ENCODE peak calls at places on chromosome X, in seven cellular contexts. Q is cardiac muscle cell, T is left ventricle myocardium inferior, M is HL-60, N is choroid plexus epithelial cell, F is bronchial epithelial cell, G is mucosa of descending colon. W is an unnamed sample.

GRCh38 chrX:10089378-10089795 is 67.4 kb upstream of the CLCN4 start:
- DNase-seq in Q (peak), T (no peak), M (no peak), N (no peak), F (peak), G (no peak), W (no peak)

GRCh38 chrX:49155243-49155899 is 7.2 kb upstream of the MAGIX start:
- DNase-seq in Q (peak), T (no peak), M (no peak), N (peak), F (peak), G (peak), W (peak)

GRCh38 chrX:23901805-23902204 is 5.9 kb downstream of the APOO start:
- DNase-seq in Q (peak), T (no peak), M (peak), N (peak), F (peak), G (peak), W (peak)

GRCh38 chrX:45517090-45517973 is 316.7 kb upstream of the DIPK2B start:
- DNase-seq in Q (peak), T (no peak), M (no peak), N (peak), F (peak), G (no peak), W (peak)

GRCh38 chrX:84047339-84047738 is 140.7 kb downstream of the RPS6KA6 start:
- DNase-seq in Q (no peak), T (no peak), M (no peak), N (no peak), F (no peak), G (no peak), W (no peak)

GRCh38 chrX:34918091-34918736 is 24.4 kb upstream of the FAM47B start:
- DNase-seq in Q (peak), T (no peak), M (no peak), N (peak), F (peak), G (no peak), W (no peak)

GRCh38 chrX:104195489-104196084 is 29.3 kb downstream of the FAM199X start:
- DNase-seq in Q (peak), T (no peak), M (no peak), N (peak), F (peak), G (peak), W (peak)

GRCh38 chrX:115173181-115173580 is 16.0 kb upstream of the RBMXL3 start:
- DNase-seq in Q (no peak), T (no peak), M (no peak), N (no peak), F (no peak), G (no peak), W (no peak)

GRCh38 chrX:53089224-53089842 is 4.6 kb upstream of the KANTR start:
- DNase-seq in Q (peak), T (peak), M (peak), N (peak), F (peak), G (peak), W (peak)

GRCh38 chrX:131724292-131724691 is 180.4 kb downstream of the OR13H1 start:
- DNase-seq in Q (no peak), T (no peak), M (no peak), N (no peak), F (no peak), G (no peak), W (no peak)

GRCh38 chrX:111102636-111103035 is 6.6 kb downstream of the PAK3 start:
- DNase-seq in Q (no peak), T (no peak), M (no peak), N (no peak), F (no peak), G (no peak), W (no peak)

GRCh38 chrX:111098874-111099273 is 2.9 kb downstream of the PAK3 start:
- DNase-seq in Q (peak), T (no peak), M (peak), N (peak), F (no peak), G (peak), W (peak)

GRCh38 chrX:111100191-111100590 is 4.2 kb downstream of the PAK3 start:
- DNase-seq in Q (peak), T (no peak), M (peak), N (peak), F (peak), G (peak), W (peak)

GRCh38 chrX:111101580-111101979 is 5.6 kb downstream of the PAK3 start:
- DNase-seq in Q (no peak), T (no peak), M (no peak), N (no peak), F (no peak), G (no peak), W (no peak)

GRCh38 chrX:111103246-111103645 is 7.3 kb downstream of the PAK3 start:
- DNase-seq in Q (no peak), T (no peak), M (no peak), N (no peak), F (no peak), G (no peak), W (no peak)
- TF ChIP-seq CTCF in Q (no peak), T (no peak), M (no peak), N (no peak), F (no peak), G (no peak), W (no peak)

GRCh38 chrX:138710866-138711331 is 618 bp downstream of the FGF13 start:
- DNase-seq in Q (no peak), T (peak), M (no peak), N (no peak), F (no peak), G (no peak), W (peak)
- H3K4me3 ChIP-seq in Q (peak), T (peak), M (no peak), N (no peak), F (no peak), G (no peak), W (peak)

DNA sequence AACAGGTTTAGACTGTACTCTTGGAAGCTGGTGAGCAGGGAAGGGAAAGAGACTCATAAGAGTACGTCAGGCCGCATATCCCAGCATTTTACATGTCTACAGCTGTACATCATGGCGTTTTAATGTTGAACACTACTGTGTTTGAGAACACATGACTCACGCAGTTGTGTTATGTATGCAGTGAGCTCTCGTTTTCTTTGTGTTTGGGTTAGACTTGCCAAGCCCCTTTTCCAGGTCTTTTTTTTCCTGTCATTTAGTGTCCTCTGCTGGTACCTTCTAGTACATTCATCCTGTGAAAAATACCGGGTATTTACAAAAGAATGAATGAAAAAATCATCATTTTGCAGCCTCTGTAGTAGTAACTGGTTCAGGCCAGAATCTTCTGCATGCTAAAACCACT is 35.3 kb downstream of the SMS start:
- DNase-seq in Q (peak), T (no peak), M (no peak), N (peak), F (peak), G (no peak), W (peak)
- TF ChIP-seq CTCF in Q (peak), T (peak), M (no peak), N (peak), F (no peak), G (no peak), W (peak)

DNA sequence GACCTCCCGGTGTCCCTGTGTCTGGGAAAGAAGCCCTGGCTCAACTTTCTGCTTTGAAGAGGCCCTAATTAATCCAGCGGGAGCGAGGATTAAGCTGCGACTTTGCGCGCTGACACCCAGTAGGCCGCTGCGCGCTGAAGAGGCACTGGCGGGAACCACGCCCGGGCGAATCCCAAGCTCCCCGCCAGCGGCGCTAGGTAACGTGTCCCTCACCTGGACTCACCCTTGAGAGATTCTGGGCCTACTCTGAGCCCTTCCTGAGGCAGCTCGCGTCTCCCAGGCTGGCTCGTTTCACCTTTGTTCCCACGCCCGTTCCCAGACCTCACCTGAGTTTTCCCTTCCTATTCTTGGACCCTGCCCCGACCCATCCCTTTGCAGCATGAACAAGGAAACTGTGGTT is 616 bp upstream of the KLHL34 start:
- DNase-seq in Q (no peak), T (no peak), M (no peak), N (no peak), F (no peak), G (peak), W (no peak)
- H3K4me3 ChIP-seq in Q (peak), T (peak), M (no peak), N (no peak), F (no peak), G (no peak), W (no peak)

DNA sequence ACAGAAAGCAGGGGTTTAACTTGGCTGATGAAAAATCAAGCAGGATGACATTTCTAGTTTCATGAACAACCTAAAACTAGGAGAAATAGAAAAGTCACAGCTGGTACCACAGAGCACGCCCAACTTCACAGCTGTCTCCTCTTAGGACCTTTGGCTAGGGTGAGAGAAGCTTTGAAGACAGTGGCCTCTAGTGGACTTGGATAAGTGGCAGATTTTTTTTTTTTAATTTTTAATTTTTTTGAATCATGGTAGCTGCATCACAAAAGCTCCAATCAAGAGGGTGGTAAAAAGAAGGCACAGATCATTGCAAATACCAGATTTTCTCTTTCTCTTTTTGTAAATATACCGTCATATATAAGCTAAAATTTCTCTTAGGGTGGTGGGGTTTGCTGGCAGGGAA is 20.2 kb upstream of the MAP3K15 start:
- DNase-seq in Q (peak), T (no peak), M (no peak), N (peak), F (peak), G (no peak), W (peak)
- TF ChIP-seq CTCF in Q (peak), T (peak), M (no peak), N (peak), F (peak), G (no peak), W (peak)

GRCh38 chrX:109830157-109830703 is 97.2 kb upstream of the ACSL4 start:
- DNase-seq in Q (no peak), T (no peak), M (no peak), N (no peak), F (no peak), G (no peak), W (no peak)

GRCh38 chrX:109830704-109831206 is 97.7 kb upstream of the ACSL4 start:
- DNase-seq in Q (peak), T (no peak), M (peak), N (peak), F (peak), G (no peak), W (no peak)

GRCh38 chrX:109822861-109823260 is 89.8 kb upstream of the ACSL4 start:
- DNase-seq in Q (no peak), T (no peak), M (no peak), N (no peak), F (no peak), G (no peak), W (peak)

GRCh38 chrX:109827772-109828171 is 94.7 kb upstream of the ACSL4 start:
- DNase-seq in Q (no peak), T (no peak), M (no peak), N (no peak), F (no peak), G (no peak), W (no peak)

DNA sequence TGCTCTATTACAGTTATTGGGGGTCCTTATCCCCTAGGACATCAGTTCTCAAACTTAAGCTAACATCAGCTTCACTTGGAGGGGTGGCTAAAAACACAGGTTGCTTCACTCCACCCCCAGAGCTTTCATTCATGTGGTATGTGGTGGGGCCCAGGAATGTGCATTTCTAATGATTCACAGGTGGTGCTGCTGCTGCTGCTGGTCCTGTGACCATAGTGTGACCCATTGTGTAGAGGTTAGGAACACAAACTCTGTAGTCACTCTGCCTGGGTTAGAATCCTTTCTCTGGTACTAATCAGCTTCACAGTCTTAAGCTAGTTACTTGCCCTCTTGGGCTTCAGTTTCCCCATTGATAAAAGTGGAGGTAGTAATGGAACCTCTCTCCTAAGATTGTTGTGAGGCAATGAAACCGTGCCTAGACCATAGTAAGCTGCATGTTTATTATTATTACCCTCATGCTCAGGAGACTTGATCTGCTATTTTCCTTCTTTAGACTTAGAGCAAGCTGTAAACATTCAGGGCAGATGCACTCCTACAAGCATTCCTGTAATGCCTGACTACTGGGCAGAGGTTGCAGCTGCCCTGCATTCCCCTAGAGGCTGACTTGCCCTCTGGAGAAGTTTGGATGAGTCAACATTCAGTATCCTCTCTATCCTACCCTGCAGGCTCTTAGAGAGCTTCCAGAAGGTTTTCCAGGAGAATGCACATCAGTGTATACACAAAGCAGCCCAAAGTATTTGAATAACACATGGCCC is 94.1 kb upstream of the ACSL4 start:
- DNase-seq in Q (peak), T (no peak), M (no peak), N (peak), F (peak), G (no peak), W (no peak)
- H3K4me3 ChIP-seq in Q (no peak), T (no peak), M (no peak), N (no peak), F (no peak), G (no peak), W (no peak)

DNA sequence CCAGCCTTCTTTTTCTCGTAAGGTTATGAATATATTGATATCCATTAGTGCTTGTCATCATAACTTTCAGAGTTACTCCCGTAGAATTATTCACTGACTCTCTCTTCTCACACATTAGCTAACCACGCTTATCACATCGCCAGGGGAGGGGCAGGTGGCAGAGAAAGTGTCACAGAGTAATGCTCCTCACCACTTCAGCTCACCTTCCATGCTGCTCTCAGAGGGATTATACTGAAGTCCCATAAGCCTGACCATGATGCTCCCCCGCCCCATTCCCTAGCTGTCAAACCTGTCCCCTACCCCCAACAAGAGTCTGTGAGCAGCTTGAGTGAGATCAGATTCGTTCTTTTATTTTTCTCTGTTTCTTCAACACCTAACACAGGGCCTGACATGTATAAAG is 55.2 kb downstream of the RS1 start:
- DNase-seq in Q (no peak), T (no peak), M (no peak), N (no peak), F (peak), G (peak), W (no peak)
- TF ChIP-seq CTCF in Q (no peak), T (no peak), M (no peak), N (no peak), F (no peak), G (no peak), W (no peak)

GRCh38 chrX:12426420-12426819 is 288.1 kb downstream of the FRMPD4 start:
- DNase-seq in Q (no peak), T (no peak), M (no peak), N (no peak), F (no peak), G (no peak), W (no peak)

GRCh38 chrX:12425496-12425895 is 287.2 kb downstream of the FRMPD4 start:
- DNase-seq in Q (peak), T (no peak), M (peak), N (no peak), F (no peak), G (no peak), W (no peak)

GRCh38 chrX:12419591-12419990 is 281.3 kb downstream of the FRMPD4 start:
- DNase-seq in Q (no peak), T (no peak), M (no peak), N (no peak), F (peak), G (no peak), W (no peak)

GRCh38 chrX:12423346-12423745 is 285.1 kb downstream of the FRMPD4 start:
- DNase-seq in Q (no peak), T (no peak), M (no peak), N (no peak), F (no peak), G (no peak), W (no peak)

DNA sequence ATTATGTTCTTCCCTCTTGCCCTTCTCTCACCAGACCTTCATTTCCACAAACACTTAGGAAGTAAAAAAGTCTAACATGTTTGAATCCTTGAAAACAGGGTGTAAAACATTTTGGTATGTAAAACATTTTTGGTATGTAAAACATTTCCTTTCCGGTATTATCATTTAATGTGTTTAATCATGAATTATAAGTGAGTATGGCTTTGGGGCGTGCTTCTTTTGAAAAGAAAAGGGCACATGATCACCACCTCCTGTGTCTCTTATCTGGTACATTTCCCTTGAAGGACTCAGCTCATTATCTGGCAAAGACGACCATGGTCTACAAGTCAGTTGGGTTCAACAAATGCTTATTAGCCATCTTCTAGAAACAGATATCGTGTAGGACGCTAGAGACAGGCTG is 283.6 kb downstream of the FRMPD4 start:
- DNase-seq in Q (peak), T (no peak), M (no peak), N (no peak), F (peak), G (no peak), W (peak)
- H3K4me3 ChIP-seq in Q (no peak), T (no peak), M (no peak), N (no peak), F (no peak), G (no peak), W (no peak)

DNA sequence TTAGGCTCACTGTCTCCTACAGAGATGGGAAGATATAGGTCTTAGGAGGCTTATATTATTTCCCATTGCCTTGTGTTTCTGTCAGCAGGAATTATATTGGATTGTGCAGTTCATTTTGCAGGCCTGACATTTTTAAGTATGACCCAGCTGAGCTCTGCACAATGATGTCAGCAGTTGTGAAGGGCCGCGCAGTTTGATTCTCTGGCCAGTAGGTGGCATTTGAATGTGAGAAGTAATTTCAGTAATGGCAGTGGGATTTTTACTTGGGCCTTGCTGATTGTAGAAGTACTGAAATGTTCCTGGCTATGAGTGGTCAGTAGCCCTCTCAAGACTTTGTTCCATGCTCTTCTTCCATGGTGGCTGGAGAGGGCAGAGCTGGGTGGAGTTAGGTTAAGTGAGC is 247.2 kb upstream of the MTMR8 start:
- DNase-seq in Q (no peak), T (no peak), M (peak), N (no peak), F (no peak), G (peak), W (no peak)
- TF ChIP-seq CTCF in Q (no peak), T (no peak), M (no peak), N (no peak), F (no peak), G (no peak), W (peak)

DNA sequence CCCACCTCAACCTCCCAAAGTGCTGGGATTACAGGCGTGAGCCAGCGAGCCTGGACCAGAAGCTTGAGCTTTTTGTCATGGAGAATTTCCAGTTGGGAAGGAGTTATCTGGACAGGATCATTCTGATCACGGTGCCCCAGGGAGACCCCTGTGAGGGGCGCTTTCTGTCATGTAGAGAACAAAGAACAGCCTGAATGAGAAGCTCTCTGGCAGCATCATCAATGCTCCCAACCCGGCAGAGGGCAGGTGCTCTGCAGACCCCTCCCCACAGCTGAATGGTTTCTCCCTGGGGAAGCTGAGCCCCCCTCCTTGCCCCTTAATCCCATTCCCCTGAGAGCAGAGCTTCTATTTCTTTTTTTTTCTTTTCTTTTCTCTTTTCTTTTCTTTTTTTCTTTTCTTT is 7.3 kb upstream of the CSF2RA start:
- DNase-seq in Q (no peak), T (no peak), M (no peak), N (no peak), F (no peak), G (no peak), W (no peak)
- H3K4me3 ChIP-seq in Q (no peak), T (no peak), M (no peak), N (no peak), F (no peak), G (no peak), W (no peak)

W was measured in A673.